ENCODE peak calls at places on chromosomes 7 and 10, in five cellular contexts. D, O, G, I and Y are unnamed samples.

GRCh38 chr10:4254101-4254994 is 469.3 kb upstream of the KLF6 start:
- DNase-seq in D (no peak), O (no peak), G (no peak), I (no peak), Y (no peak)

GRCh38 chr7:79982151-79982770 is 152.4 kb upstream of the GNAI1 start:
- DNase-seq in D (no peak), O (no peak), G (peak), I (no peak), Y (no peak)

GRCh38 chr10:89283988-89284475 is 17.8 kb upstream of the IFIT2 start:
- DNase-seq in D (peak), O (peak), G (peak), I (no peak), Y (no peak)

GRCh38 chr10:72322030-72322279 is 32.8 kb downstream of the DNAJB12 start:
- DNase-seq in D (no peak), O (no peak), G (no peak), I (no peak), Y (no peak)

GRCh38 chr7:94183289-94183749 is 179.2 kb upstream of the BET1 start:
- DNase-seq in D (peak), O (peak), G (peak), I (no peak), Y (peak)

GRCh38 chr10:12631787-12632562 is 282.6 kb downstream of the CAMK1D start:
- DNase-seq in D (no peak), O (no peak), G (peak), I (no peak), Y (no peak)

GRCh38 chr10:53432035-53432434 is 659.5 kb upstream of the MBL2 start:
- DNase-seq in D (no peak), O (no peak), G (no peak), I (no peak), Y (no peak)

GRCh38 chr7:100576384-100576993 is 2.8 kb upstream of the SAP25 start:
- DNase-seq in D (no peak), O (no peak), G (no peak), I (no peak), Y (no peak)

GRCh38 chr10:47176903-47177860 is 122.8 kb upstream of the GDF10 start:
- DNase-seq in D (no peak), O (no peak), G (no peak), I (no peak), Y (no peak)

GRCh38 chr10:116364808-116365207 is 40.6 kb downstream of the CCDC172 start:
- DNase-seq in D (no peak), O (no peak), G (no peak), I (no peak), Y (no peak)

GRCh38 chr10:14687340-14687739 is 87.4 kb downstream of the FAM107B start:
- DNase-seq in D (no peak), O (no peak), G (peak), I (no peak), Y (no peak)

GRCh38 chr7:116571037-116571436 is 46.2 kb downstream of the CAV1 start:
- DNase-seq in D (no peak), O (no peak), G (peak), I (no peak), Y (no peak)

GRCh38 chr7:99395616-99396327 is 12.6 kb downstream of the PDAP1 start:
- DNase-seq in D (no peak), O (no peak), G (no peak), I (no peak), Y (no peak)

GRCh38 chr10:106217627-106218026 is 946.9 kb downstream of the SORCS1 start:
- DNase-seq in D (no peak), O (no peak), G (no peak), I (no peak), Y (no peak)

GRCh38 chr7:116653204-116653603 is 18.8 kb upstream of the MET start:
- DNase-seq in D (no peak), O (no peak), G (peak), I (no peak), Y (peak)

GRCh38 chr10:21195149-21195731 is 298.1 kb upstream of the NEBL start:
- DNase-seq in D (no peak), O (no peak), G (peak), I (no peak), Y (no peak)

GRCh38 chr10:14186245-14186644 is 144.5 kb downstream of the FRMD4A start:
- DNase-seq in D (no peak), O (no peak), G (peak), I (no peak), Y (no peak)

GRCh38 chr10:6151087-6151977 is 51.4 kb upstream of the PFKFB3 start:
- DNase-seq in D (peak), O (peak), G (peak), I (peak), Y (no peak)

GRCh38 chr7:34133356-34133982 is 228.1 kb downstream of the BMPER start:
- DNase-seq in D (no peak), O (no peak), G (peak), I (no peak), Y (no peak)

GRCh38 chr7:139479620-139480019 is 3.9 kb downstream of the KLRG2 start:
- DNase-seq in D (no peak), O (no peak), G (no peak), I (no peak), Y (no peak)

GRCh38 chr7:116500071-116500853 is 724 bp downstream of the CAV2 start:
- DNase-seq in D (peak), O (peak), G (peak), I (no peak), Y (no peak)

GRCh38 chr7:132435016-132435990 is 141.0 kb downstream of the PLXNA4 start:
- DNase-seq in D (no peak), O (no peak), G (no peak), I (no peak), Y (no peak)

GRCh38 chr7:128406147-128406985 is 3.4 kb downstream of the IMPDH1 start:
- DNase-seq in D (no peak), O (no peak), G (no peak), I (no peak), Y (no peak)

GRCh38 chr7:79272938-79273337 is 180.5 kb downstream of the MAGI2 start:
- DNase-seq in D (no peak), O (no peak), G (no peak), I (no peak), Y (no peak)

GRCh38 chr7:124155400-124156022 is 122.6 kb upstream of the TMEM229A start:
- DNase-seq in D (no peak), O (no peak), G (peak), I (no peak), Y (no peak)

GRCh38 chr10:119761106-119761505 is 35.3 kb downstream of the INPP5F start:
- DNase-seq in D (no peak), O (no peak), G (no peak), I (no peak), Y (no peak)

GRCh38 chr7:99383791-99384370 is 9.4 kb downstream of the ARPC1B start:
- DNase-seq in D (no peak), O (no peak), G (no peak), I (no peak), Y (no peak)

GRCh38 chr10:94591461-94592205 is 46.0 kb downstream of the HELLS start:
- DNase-seq in D (no peak), O (no peak), G (no peak), I (no peak), Y (no peak)

GRCh38 chr7:22666732-22667131 is 60.3 kb upstream of the IL6 start:
- DNase-seq in D (no peak), O (no peak), G (no peak), I (no peak), Y (no peak)

GRCh38 chr7:82624337-82624736 is 180.8 kb upstream of the CACNA2D1 start:
- DNase-seq in D (no peak), O (no peak), G (no peak), I (no peak), Y (peak)

GRCh38 chr7:104264281-104264680 is 56.5 kb upstream of the ORC5 start:
- DNase-seq in D (no peak), O (no peak), G (no peak), I (no peak), Y (no peak)